ENCODE peak calls at places on chromosomes 5 and 9, in four cellular contexts. C is Panc1, P is kidney, E is heart right ventricle. L is an unnamed sample.
A peak's percentile ranks its signal among the peaks of the same experiment; 100 is the strongest.

GRCh38 chr5:147169399-147169798 is 65.4 kb upstream of the STK32A start:
- DNase-seq in C (no peak), P (no peak), E (no peak), L (peak; percentile 48)

GRCh38 chr5:68011801-68012200 is 203.8 kb upstream of the PIK3R1 start:
- DNase-seq in C (no peak), P (no peak), E (no peak), L (no peak)

GRCh38 chr5:14777187-14777586 is 94.4 kb downstream of the ANKH start:
- DNase-seq in C (no peak), P (no peak), E (no peak), L (no peak)

GRCh38 chr5:77230727-77231469 is 20.4 kb downstream of the PDE8B start:
- DNase-seq in C (no peak), P (no peak), E (no peak), L (no peak)

GRCh38 chr5:149024477-149024876 is 38.4 kb downstream of the SH3TC2 start:
- DNase-seq in C (no peak), P (no peak), E (no peak), L (no peak)

GRCh38 chr9:131554865-131555351 is 9.6 kb downstream of the PRRT1B start:
- DNase-seq in C (no peak), P (no peak), E (no peak), L (no peak)

GRCh38 chr9:4489562-4489918 is 728 bp upstream of the SLC1A1 start:
- DNase-seq in C (no peak), P (no peak), E (peak; percentile 19), L (no peak)

GRCh38 chr5:135333737-135334515 is 65.1 kb downstream of the MACROH2A1 start:
- DNase-seq in C (no peak), P (no peak), E (no peak), L (peak; percentile 64)

GRCh38 chr5:91219141-91219802 is 163.8 kb downstream of the ARRDC3 start:
- DNase-seq in C (no peak), P (no peak), E (peak; percentile 20), L (no peak)

GRCh38 chr5:52769061-52769460 is 18.7 kb upstream of the ITGA1 start:
- DNase-seq in C (no peak), P (no peak), E (no peak), L (no peak)

GRCh38 chr5:87246046-87246445 is 21.6 kb upstream of the RASA1 start:
- DNase-seq in C (no peak), P (no peak), E (no peak), L (no peak)

GRCh38 chr9:127783111-127783621 is 2.7 kb upstream of the CDK9 start:
- DNase-seq in C (no peak), P (peak; percentile 87), E (no peak), L (peak; percentile 73)

GRCh38 chr9:114291064-114291474 is 31.8 kb upstream of the ORM1 start:
- DNase-seq in C (no peak), P (peak; percentile 80), E (peak; percentile 62), L (peak; percentile 74)

GRCh38 chr5:80318212-80318611 is 1.6 kb upstream of the SPZ1 start:
- DNase-seq in C (no peak), P (no peak), E (no peak), L (no peak)

GRCh38 chr5:75566710-75567309 is 44.4 kb upstream of the ANKDD1B start:
- DNase-seq in C (peak; percentile 86), P (no peak), E (peak; percentile 21), L (no peak)

GRCh38 chr9:93261735-93262523 is 78.0 kb downstream of the WNK2 start:
- DNase-seq in C (no peak), P (peak; percentile 68), E (no peak), L (peak; percentile 61)

GRCh38 chr5:34455096-34455495 is 201.0 kb upstream of the RAI14 start:
- DNase-seq in C (no peak), P (no peak), E (no peak), L (no peak)

GRCh38 chr9:105503873-105504272 is 54.1 kb upstream of the FKTN start:
- DNase-seq in C (no peak), P (no peak), E (no peak), L (no peak)

GRCh38 chr5:96661101-96661840 is 905 bp upstream of the CAST start:
- DNase-seq in C (no peak), P (no peak), E (peak; percentile 20), L (no peak)

GRCh38 chr5:133247881-133248642 is 196.2 kb downstream of the HSPA4 start:
- DNase-seq in C (no peak), P (no peak), E (peak; percentile 38), L (no peak)

GRCh38 chr5:108655750-108656450 is 91.8 kb upstream of the FER start:
- DNase-seq in C (no peak), P (no peak), E (no peak), L (no peak)

GRCh38 chr5:171418982-171419662 is at the start of gene FGF18:
- DNase-seq in C (no peak), P (peak; percentile 85), E (peak; percentile 52), L (peak; percentile 69)

GRCh38 chr9:20125721-20126120 is 336.9 kb upstream of the SLC24A2 start:
- DNase-seq in C (no peak), P (no peak), E (no peak), L (no peak)

GRCh38 chr5:81805086-81805485 is 54.2 kb upstream of the SSBP2 start:
- DNase-seq in C (no peak), P (no peak), E (no peak), L (no peak)

GRCh38 chr5:96260009-96260408 is 173.0 kb downstream of the PCSK1 start:
- DNase-seq in C (no peak), P (no peak), E (no peak), L (no peak)

GRCh38 chr5:119316116-119316515 is 39.7 kb upstream of the TNFAIP8 start:
- DNase-seq in C (no peak), P (no peak), E (no peak), L (no peak)

GRCh38 chr5:127976991-127977717 is 106.4 kb upstream of the SLC12A2 start:
- DNase-seq in C (no peak), P (no peak), E (no peak), L (no peak)

GRCh38 chr5:96176022-96176421 is 214.4 kb upstream of the ELL2 start:
- DNase-seq in C (no peak), P (no peak), E (no peak), L (no peak)

GRCh38 chr5:55763736-55764420 is 26.0 kb downstream of the DDX4 start:
- DNase-seq in C (no peak), P (no peak), E (no peak), L (no peak)

GRCh38 chr9:106146066-106146840 is 451.9 kb downstream of the TMEM38B start:
- DNase-seq in C (no peak), P (no peak), E (no peak), L (no peak)

GRCh38 chr9:2925016-2925415 is 81.1 kb upstream of the PUM3 start:
- DNase-seq in C (no peak), P (no peak), E (no peak), L (no peak)

GRCh38 chr9:37425298-37425752 is 2.8 kb downstream of the GRHPR start:
- DNase-seq in C (no peak), P (no peak), E (no peak), L (peak; percentile 49)

GRCh38 chr9:125462766-125463384 is 201.2 kb downstream of the GAPVD1 start:
- DNase-seq in C (no peak), P (no peak), E (no peak), L (no peak)

GRCh38 chr5:79938468-79938867 is 52.6 kb downstream of the MTX3 start:
- DNase-seq in C (no peak), P (no peak), E (no peak), L (no peak)

GRCh38 chr5:84430079-84430478 is 45.4 kb upstream of the EDIL3 start:
- DNase-seq in C (no peak), P (no peak), E (no peak), L (no peak)

GRCh38 chr9:123609844-123610243 is 253.8 kb downstream of the CRB2 start:
- DNase-seq in C (no peak), P (no peak), E (no peak), L (no peak)

GRCh38 chr5:53164478-53165165 is 55.1 kb upstream of the MOCS2 start:
- DNase-seq in C (no peak), P (no peak), E (no peak), L (no peak)

GRCh38 chr9:91530829-91531228 is 107.2 kb upstream of the NFIL3 start:
- DNase-seq in C (no peak), P (no peak), E (no peak), L (no peak)

GRCh38 chr5:131628990-131629389 is 6.0 kb downstream of the RAPGEF6 start:
- DNase-seq in C (no peak), P (no peak), E (no peak), L (no peak)
- H3K4me1 ChIP-seq in C (peaks cover 24% of the 10 kb centered on the region), P (peaks cover 4% of the 10 kb centered on the region), E (peaks cover 57% of the 10 kb centered on the region), L (peaks cover 8% of the 10 kb centered on the region)

GRCh38 chr9:129076640-129077037 is 4.3 kb upstream of the DOLPP1 start:
- DNase-seq in C (no peak), P (no peak), E (no peak), L (no peak)
- H3K27ac ChIP-seq in C (no peak overlapping the region), P (no peak overlapping the region), E (no peak overlapping the region), L (no peak overlapping the region)

GRCh38 chr5:167624053-167624452 is 667.4 kb upstream of the WWC1 start:
- DNase-seq in C (no peak), P (no peak), E (no peak), L (no peak)
- H3K4me3 ChIP-seq in C (no peak overlapping the region), P (no peak overlapping the region), E (no peak overlapping the region), L (no peak overlapping the region)

GRCh38 chr9:136331030-136331429 is 3.7 kb downstream of the GPSM1 start:
- DNase-seq in C (no peak), P (peak; percentile 66), E (no peak), L (no peak)

GRCh38 chr9:136330406-136330990 is 3.2 kb downstream of the GPSM1 start:
- DNase-seq in C (no peak), P (peak; percentile 68), E (no peak), L (no peak)

GRCh38 chr9:136332482-136332983 is 5.2 kb downstream of the GPSM1 start:
- DNase-seq in C (no peak), P (peak; percentile 60), E (no peak), L (no peak)

GRCh38 chr9:136333045-136333444 is 5.7 kb downstream of the GPSM1 start:
- DNase-seq in C (no peak), P (no peak), E (no peak), L (no peak)

DNA sequence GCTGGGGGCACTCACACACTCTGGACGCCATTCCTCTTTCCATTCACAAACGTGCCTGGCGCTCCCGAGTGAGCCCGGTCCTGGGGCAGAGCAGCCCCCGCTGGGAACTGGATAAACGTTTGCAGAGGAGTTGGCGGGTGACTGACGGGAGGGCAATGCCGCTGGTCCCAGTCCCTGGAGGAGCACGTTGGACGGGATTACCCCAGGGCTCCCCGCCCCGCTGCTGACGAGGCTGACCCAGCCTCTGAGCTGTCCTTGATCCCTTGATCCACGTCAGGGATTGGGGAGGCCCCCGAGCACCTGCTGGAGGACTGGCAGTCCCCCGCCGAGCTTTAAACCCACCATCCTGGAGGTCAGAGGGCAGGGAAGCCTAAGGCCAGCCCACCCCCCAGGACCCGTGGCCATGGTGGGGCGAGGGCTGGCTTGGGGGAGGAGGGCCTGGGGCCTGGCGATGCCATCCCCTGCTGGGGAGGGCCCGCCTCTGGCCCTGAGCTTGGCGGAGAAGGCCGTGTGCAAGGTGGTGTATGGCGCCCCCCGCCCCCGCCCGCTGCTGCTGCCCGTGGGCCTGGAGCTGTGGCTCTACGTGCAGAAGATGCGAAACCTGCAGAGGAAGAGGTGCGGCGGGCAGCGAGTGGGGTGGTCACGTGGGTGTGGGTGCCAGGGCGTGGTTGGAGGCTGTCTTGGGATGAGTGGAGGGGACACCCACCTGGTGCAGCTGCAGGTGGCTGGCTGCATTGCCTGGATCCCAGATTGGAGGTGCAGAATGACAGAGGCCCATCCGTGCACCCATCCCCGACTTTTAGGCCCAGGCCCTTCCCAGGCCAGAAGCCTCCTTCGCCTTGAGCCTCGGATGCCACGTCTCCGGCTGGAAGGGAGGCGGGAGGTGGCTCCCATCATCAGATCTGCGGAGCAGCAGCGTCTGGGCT is 4.5 kb downstream of the GPSM1 start:
- DNase-seq in C (no peak), P (peak; percentile 70), E (no peak), L (no peak)
- H3K4me1 ChIP-seq in C (no peaks in the 10 kb centered on the region), P (peaks cover 9% of the 10 kb centered on the region), E (peaks cover 19% of the 10 kb centered on the region), L (no peaks in the 10 kb centered on the region)

GRCh38 chr5:124451721-124452383 is 294.6 kb downstream of the ZNF608 start:
- DNase-seq in C (no peak), P (no peak), E (peak; percentile 71), L (no peak)
- H3K27ac ChIP-seq in C (peak overlapping the region; percentile 2), P (no peak overlapping the region), E (no peak overlapping the region), L (no peak overlapping the region)